ENCODE peak calls at places on chromosome 11, in six cellular contexts. E is neural progenitor cell, W is K562, Q is HepG2, B is fibroblast of lung, X is mammary epithelial cell. T is an unnamed sample.

GRCh38 chr11:129611661-129612566 is 203.7 kb upstream of the TMEM45B start:
- DNase-seq in E (peak; percentile 47), W (peak; percentile 23), Q (no peak), B (peak; percentile 40), X (peak; percentile 28), T (no peak)

GRCh38 chr11:7575841-7576451 is 62.1 kb downstream of the PPFIBP2 start:
- DNase-seq in E (no peak), W (no peak), Q (peak; percentile 26), B (no peak), X (no peak), T (no peak)

GRCh38 chr11:114201219-114201618 is 95.0 kb upstream of the NNMT start:
- DNase-seq in E (no peak), W (no peak), Q (no peak), B (no peak), X (no peak), T (no peak)

GRCh38 chr11:130431806-130432205 is 3.4 kb upstream of the ADAMTS8 start:
- DNase-seq in E (no peak), W (no peak), Q (no peak), B (no peak), X (no peak), T (no peak)

GRCh38 chr11:95231881-95232605 is 1.0 kb upstream of the SESN3 start:
- DNase-seq in E (peak; percentile 87), W (no peak), Q (no peak), B (peak; percentile 78), X (peak; percentile 57), T (peak; percentile 49)

GRCh38 chr11:14336507-14337503 is 22.2 kb downstream of the RRAS2 start:
- DNase-seq in E (no peak), W (peak; percentile 29), Q (peak; percentile 85), B (peak; percentile 95), X (peak; percentile 100), T (peak; percentile 71)

GRCh38 chr11:12239396-12240298 is 129.3 kb downstream of the MICAL2 start:
- DNase-seq in E (no peak), W (no peak), Q (no peak), B (peak; percentile 71), X (no peak), T (peak; percentile 89)

GRCh38 chr11:95821640-95822039 is 31.3 kb downstream of the CEP57 start:
- DNase-seq in E (no peak), W (no peak), Q (no peak), B (peak; percentile 78), X (peak; percentile 19), T (no peak)

GRCh38 chr11:106668147-106668546 is 350.1 kb downstream of the GUCY1A2 start:
- DNase-seq in E (no peak), W (no peak), Q (no peak), B (peak; percentile 91), X (peak; percentile 21), T (no peak)

GRCh38 chr11:113554531-113554930 is 79.3 kb upstream of the DRD2 start:
- DNase-seq in E (no peak), W (no peak), Q (no peak), B (no peak), X (no peak), T (no peak)

DNA sequence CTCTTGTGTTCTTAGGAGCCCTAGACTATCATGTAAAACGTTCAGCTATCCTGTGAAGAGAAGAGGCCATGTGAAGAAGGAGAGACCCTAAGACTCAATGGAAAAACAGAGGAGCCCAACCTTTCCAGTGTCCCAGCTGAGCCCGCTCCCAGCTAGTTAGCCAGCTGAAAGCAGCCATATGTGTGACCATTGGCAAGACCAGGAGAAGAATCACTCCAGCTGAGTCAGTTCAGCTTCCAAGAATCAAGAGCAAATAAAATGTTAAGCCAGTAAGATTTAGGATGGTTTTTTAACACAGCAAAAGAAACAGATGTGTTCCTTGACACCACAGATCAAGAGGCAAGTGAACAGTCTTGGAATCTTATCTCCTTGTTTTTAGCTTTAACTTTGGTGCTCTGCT is 108.0 kb downstream of the CCDC81 start:
- DNase-seq in E (no peak), W (no peak), Q (no peak), B (no peak), X (no peak), T (no peak)
- TF ChIP-seq EZH2 in E (no peak), W (no peak), Q (no peak), B (no peak), X (no peak), T (no peak)

DNA sequence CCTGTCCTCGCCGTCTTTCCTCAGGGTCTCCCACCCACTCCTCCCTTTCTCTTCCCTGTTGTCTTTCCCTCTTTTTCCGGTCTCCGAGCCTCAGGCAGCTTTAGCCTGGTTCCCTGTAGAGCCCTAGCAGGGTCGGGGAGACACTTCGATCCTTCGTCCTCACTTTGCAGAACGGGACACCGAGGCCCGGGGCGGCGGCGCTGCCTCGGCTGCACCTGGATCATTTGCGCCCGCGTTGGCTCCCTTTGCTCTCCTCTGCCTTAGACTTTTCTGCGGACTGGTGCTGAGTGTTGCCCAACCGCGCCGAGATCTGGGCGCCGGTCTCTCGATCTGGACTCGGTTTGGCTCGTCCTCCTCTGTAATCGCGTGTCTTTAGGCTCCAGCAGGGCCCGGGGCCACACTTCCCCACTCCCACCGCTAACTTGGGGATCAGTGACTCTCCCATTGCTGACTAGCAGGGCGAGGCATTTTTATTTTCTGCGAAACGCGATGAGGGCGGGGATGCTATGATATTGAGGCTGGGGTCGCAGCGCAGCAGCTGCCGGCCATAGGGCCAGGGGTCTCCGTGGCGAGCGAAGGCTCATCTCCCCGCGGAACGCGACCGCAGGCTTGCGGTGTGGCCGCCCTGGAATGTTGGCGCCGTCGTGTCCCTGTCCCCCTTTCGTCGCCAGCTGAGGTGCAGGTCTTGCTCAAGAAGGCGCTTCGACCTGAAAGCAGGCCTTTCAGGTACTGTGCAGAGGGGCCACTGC is 1.6 kb upstream of the E2F8 start:
- DNase-seq in E (peak; percentile 50), W (no peak), Q (no peak), B (no peak), X (no peak), T (peak; percentile 12)
- TF ChIP-seq EZH2 in E (peak; percentile 81), W (no peak), Q (no peak), B (peak; percentile 73), X (no peak), T (peak; percentile 69)

GRCh38 chr11:17735823-17736772 is 1.5 kb downstream of the KCNC1 start:
- DNase-seq in E (peak; percentile 63), W (no peak), Q (no peak), B (no peak), X (no peak), T (no peak)
- TF ChIP-seq EZH2 in E (peak; percentile 66), W (no peak), Q (no peak), B (peak; percentile 79), X (peak; percentile 70), T (peak; percentile 74)

GRCh38 chr11:60785136-60785535 is at the start of gene MS4A10:
- DNase-seq in E (no peak), W (no peak), Q (no peak), B (no peak), X (no peak), T (no peak)
- TF ChIP-seq EZH2 in E (no peak), W (no peak), Q (no peak), B (no peak), X (no peak), T (no peak)

GRCh38 chr11:62588966-62589637 is 2.2 kb downstream of the TUT1 start:
- DNase-seq in E (no peak), W (no peak), Q (no peak), B (no peak), X (no peak), T (peak; percentile 50)
- TF ChIP-seq EZH2 in E (no peak), W (no peak), Q (no peak), B (no peak), X (no peak), T (no peak)